ENCODE peak calls at places on chromosome 12, in four cellular contexts. O is epithelial cell of esophagus, X is GM20000, Y is ovary. A is an unnamed sample.

GRCh38 chr12:100553851-100554404 is 19.6 kb upstream of the GAS2L3 start:
- DNase-seq in X (no peak), Y (peak), O (no peak), A (no peak)

GRCh38 chr12:116456683-116457082 is 102.5 kb upstream of the MAP1LC3B2 start:
- DNase-seq in O (no peak), X (no peak), Y (peak), A (no peak)

GRCh38 chr12:123891011-123891410 is 81.6 kb downstream of the CCDC92 start:
- DNase-seq in O (no peak), X (no peak), Y (no peak), A (no peak)

GRCh38 chr12:25906651-25907340 is 51.7 kb upstream of the RASSF8 start:
- DNase-seq in O (no peak), X (no peak), Y (no peak), A (no peak)

GRCh38 chr12:90915353-90915752 is 39.6 kb downstream of the CCER1 start:
- DNase-seq in Y (no peak), O (no peak), X (no peak), A (no peak)

GRCh38 chr12:96078281-96078761 is 42.9 kb upstream of the LTA4H start:
- DNase-seq in Y (peak), O (no peak), X (no peak), A (no peak)

GRCh38 chr12:54958048-54958658 is 26.4 kb downstream of the TESPA1 start:
- DNase-seq in Y (no peak), X (peak), O (peak), A (peak)

GRCh38 chr12:53482626-53483165 is 16.6 kb downstream of the MAP3K12 start:
- DNase-seq in O (no peak), X (no peak), Y (no peak), A (no peak)

GRCh38 chr12:130574402-130574801 is 141.7 kb downstream of the RIMBP2 start:
- DNase-seq in Y (no peak), O (no peak), X (peak), A (peak)

GRCh38 chr12:42372154-42372791 is 46.3 kb downstream of the PPHLN1 start:
- DNase-seq in Y (no peak), X (peak), O (peak), A (peak)

GRCh38 chr12:14612895-14613294 is 45.2 kb upstream of the PLBD1 start:
- DNase-seq in X (no peak), O (no peak), Y (no peak), A (no peak)
- TF ChIP-seq CTCF in X (no peak), O (no peak), Y (no peak), A (no peak)

GRCh38 chr12:102955926-102956737 is 1.3 kb upstream of the ASCL1 start:
- DNase-seq in X (peak), O (no peak), Y (no peak), A (no peak)

GRCh38 chr12:102954143-102954542 is 3.3 kb upstream of the ASCL1 start:
- DNase-seq in Y (no peak), O (no peak), X (no peak), A (no peak)

GRCh38 chr12:102950950-102951490 is 6.5 kb upstream of the ASCL1 start:
- DNase-seq in X (peak), O (no peak), Y (no peak), A (no peak)

GRCh38 chr12:102950107-102950949 is 7.1 kb upstream of the ASCL1 start:
- DNase-seq in O (no peak), Y (no peak), X (peak), A (no peak)

GRCh38 chr12:102953221-102953620 is 4.3 kb upstream of the ASCL1 start:
- DNase-seq in O (no peak), X (no peak), Y (no peak), A (no peak)
- TF ChIP-seq CTCF in O (no peak), X (no peak), Y (no peak), A (no peak)

DNA sequence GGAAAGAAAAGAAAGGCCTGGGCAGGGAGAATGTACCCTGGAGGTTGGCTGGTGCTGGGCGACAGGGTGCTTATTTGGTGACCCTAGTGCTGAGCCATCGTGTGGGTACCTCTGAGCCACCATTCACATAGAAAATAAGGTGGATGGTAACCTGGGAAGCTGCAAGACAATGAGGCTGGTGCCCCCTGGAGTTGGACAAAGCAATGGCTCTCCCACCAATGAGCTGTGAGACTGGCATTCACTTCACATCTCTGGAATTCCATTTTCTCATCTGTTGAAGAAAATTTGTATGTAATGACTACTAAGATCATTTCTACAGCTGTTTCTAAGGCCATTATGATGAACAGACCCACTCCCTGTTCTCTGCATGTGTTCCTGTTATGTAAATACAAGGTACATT is 63.1 kb upstream of the IGF1 start:
- DNase-seq in O (no peak), X (peak), Y (no peak), A (no peak)
- TF ChIP-seq CTCF in O (no peak), X (no peak), Y (no peak), A (peak)

GRCh38 chr12:977163-977562 is 13.9 kb upstream of the ERC1 start:
- DNase-seq in Y (no peak), X (no peak), O (no peak), A (no peak)
- TF ChIP-seq CTCF in Y (no peak), X (no peak), O (peak), A (no peak)

DNA sequence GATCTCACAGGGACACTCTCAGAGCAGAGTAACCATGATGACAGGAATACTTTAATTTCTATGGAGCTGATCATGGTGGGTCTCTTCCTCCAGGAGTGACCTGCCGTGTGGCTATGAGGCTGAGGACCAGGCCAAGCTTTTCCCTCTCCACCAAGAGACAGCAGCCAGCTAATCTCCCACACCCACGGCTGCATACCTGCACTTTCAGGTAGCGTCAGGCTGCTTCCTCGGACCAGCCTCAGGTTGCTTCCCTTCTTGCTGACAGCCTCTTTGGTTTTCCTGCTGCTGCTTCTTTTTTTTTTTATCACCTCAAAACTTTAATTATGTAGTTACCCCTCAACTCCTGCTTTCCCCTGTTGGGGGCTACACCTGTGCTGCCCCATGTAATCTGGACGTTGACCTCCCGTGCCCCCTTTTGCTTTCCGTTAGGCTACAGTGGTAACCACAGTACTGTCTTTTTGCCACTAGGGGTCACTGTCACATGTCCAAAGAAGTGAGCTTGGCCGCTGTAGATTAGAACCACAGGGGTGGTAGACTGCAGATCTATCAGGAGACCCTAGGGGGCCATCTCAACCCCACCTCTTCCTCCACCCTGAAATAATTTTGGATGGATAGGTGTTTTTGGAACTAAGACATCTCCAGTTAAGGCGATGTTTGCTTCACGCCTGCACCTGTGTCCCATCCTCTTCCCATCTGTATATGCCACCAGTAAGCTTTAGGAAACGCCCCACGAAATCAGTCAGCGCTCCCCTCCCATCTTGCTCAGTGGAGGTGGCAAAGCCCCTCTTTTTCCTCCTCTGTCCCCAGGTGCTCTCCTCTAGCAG is 7.8 kb upstream of the PIP4K2C start:
- DNase-seq in O (peak), Y (peak), X (peak), A (peak)
- TF ChIP-seq CTCF in O (peak), Y (peak), X (peak), A (peak)

DNA sequence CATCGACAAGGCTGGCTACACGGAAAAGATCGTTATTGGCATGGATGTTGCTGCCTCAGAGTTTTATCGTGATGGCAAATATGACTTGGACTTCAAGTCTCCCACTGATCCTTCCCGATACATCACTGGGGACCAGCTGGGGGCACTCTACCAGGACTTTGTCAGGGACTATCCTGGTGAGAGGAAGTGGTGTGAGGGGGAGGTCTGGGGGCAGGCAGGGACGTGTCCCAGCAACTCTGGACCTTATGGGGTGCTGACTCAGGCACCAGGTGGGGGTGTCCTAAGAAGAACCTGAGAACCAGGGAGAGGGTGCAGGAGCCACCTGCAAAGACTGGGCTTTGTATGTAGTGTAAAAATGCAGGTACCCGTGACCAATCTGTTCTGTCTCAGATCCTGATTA is 5.2 kb downstream of the ENO2 start:
- DNase-seq in O (peak), Y (peak), X (peak), A (no peak)
- TF ChIP-seq CTCF in O (no peak), Y (no peak), X (no peak), A (no peak)

GRCh38 chr12:94329366-94329765 is 130.3 kb downstream of the CEP83 start:
- DNase-seq in O (no peak), X (no peak), Y (no peak), A (no peak)
- TF ChIP-seq CTCF in O (peak), X (no peak), Y (no peak), A (peak)

DNA sequence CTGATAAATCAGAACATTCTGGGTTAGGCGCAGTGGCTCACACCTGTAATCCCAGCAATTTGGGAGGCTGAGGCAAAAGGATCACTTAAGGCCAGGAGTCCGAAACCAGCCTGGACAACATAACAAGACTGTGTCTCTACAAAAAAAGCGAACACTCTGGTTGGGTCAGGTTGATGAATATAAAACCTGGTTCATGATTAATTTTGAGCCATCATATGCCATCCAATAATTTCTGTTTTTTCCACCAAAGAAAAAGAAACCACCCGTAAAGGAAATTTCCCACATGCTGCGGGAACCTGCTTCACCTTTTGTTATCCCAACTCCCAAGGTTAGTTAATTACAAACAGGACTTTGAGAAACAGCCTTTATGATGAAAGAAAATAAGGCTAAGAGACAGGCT is 24.2 kb upstream of the BICDL1 start:
- DNase-seq in X (no peak), Y (no peak), O (no peak), A (no peak)
- TF ChIP-seq CTCF in X (no peak), Y (no peak), O (no peak), A (no peak)

GRCh38 chr12:113868365-113868764 is 97.8 kb downstream of the RBM19 start:
- DNase-seq in Y (no peak), X (no peak), O (no peak), A (no peak)

GRCh38 chr12:113870035-113870434 is 96.1 kb downstream of the RBM19 start:
- DNase-seq in Y (no peak), X (no peak), O (no peak), A (no peak)

GRCh38 chr12:113866496-113866895 is 99.6 kb downstream of the RBM19 start:
- DNase-seq in X (no peak), O (no peak), Y (no peak), A (no peak)

GRCh38 chr12:113870890-113871289 is 95.2 kb downstream of the RBM19 start:
- DNase-seq in O (no peak), X (no peak), Y (no peak), A (no peak)

DNA sequence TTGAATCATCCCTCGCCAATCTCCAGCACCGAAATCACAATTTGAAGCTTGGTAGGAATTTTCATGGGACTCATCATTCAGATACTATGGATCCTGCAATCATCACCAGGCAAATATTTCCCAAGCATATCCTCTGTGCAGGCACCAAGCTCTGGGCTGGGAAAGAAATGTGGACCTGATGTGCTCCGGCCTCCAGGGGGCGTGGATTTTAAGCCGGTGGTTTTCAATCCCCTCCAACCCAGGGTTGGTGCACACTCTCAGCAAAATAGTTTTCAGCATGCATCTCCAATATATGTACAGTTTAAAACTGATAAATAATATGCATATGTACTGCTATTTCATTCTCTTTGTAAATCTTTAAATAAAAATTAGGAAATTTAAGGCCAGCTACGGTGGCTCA is 98.9 kb downstream of the RBM19 start:
- DNase-seq in Y (no peak), O (peak), X (no peak), A (no peak)
- TF ChIP-seq CTCF in Y (no peak), O (peak), X (no peak), A (no peak)

GRCh38 chr12:4762773-4763172 is 42.6 kb downstream of the GALNT8 start:
- DNase-seq in O (no peak), X (no peak), Y (no peak), A (no peak)

GRCh38 chr12:4767181-4767580 is 47.0 kb downstream of the GALNT8 start:
- DNase-seq in O (no peak), X (no peak), Y (no peak), A (no peak)

GRCh38 chr12:4766445-4766844 is 46.2 kb downstream of the GALNT8 start:
- DNase-seq in Y (no peak), X (no peak), O (no peak), A (no peak)

GRCh38 chr12:4769073-4769472 is 48.9 kb downstream of the GALNT8 start:
- DNase-seq in Y (no peak), X (no peak), O (no peak), A (no peak)

DNA sequence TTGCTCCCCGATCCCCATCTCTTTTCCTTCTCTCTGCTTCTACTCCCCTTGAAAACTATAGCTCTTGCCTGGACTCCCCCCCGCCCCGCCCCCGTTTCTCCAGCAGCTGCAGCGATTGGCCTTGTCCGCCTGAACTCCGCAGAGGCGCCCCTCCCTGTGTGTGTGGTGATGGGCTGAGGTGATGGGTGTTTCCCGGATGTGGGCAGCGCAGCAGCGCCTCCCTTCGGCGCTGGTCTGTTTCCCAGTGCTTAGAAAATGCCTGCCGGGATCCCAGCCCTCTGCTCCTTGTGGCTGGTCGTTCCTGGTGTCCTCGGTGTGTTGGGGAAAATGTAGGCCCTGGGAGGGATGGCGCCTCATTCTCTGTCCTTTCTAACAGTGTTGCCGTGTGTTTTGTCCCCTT is 43.3 kb downstream of the GALNT8 start:
- DNase-seq in O (no peak), X (no peak), Y (peak), A (no peak)
- TF ChIP-seq CTCF in O (no peak), X (no peak), Y (no peak), A (no peak)

A was measured in GM13976.